ENCODE peak calls at places on chromosomes 6 and 20, in five cellular contexts. V is CD8-positive, alpha-beta T cell; H is Peyer's patch; Q is OCI-LY7; F is fibroblast of lung. E is an unnamed sample. For H3K36me3, the result is how much of the 10 kb centered on the place peaks cover.

GRCh38 chr6:158033751-158034702 is 52.4 kb downstream of the SYNJ2 start:
- DNase-seq in V (no peak), F (no peak), Q (no peak), H (no peak), E (no peak)

GRCh38 chr20:43849496-43850197 is 65.0 kb upstream of the TOX2 start:
- DNase-seq in V (no peak), H (no peak), Q (no peak), F (peak), E (no peak)

GRCh38 chr20:12315652-12316051 is 398.0 kb downstream of the BTBD3 start:
- DNase-seq in F (no peak), Q (no peak), H (no peak), V (no peak), E (no peak)

GRCh38 chr6:105620878-105621277 is 218.0 kb upstream of the PREP start:
- DNase-seq in H (no peak), F (no peak), Q (no peak), V (no peak), E (no peak)

GRCh38 chr20:49821850-49822249 is 9.2 kb downstream of the SLC9A8 start:
- DNase-seq in F (peak), H (no peak), Q (peak), V (no peak), E (no peak)

GRCh38 chr6:152096863-152097496 is 289.5 kb downstream of the ESR1 start:
- DNase-seq in V (no peak), H (no peak), Q (no peak), F (peak), E (no peak)

GRCh38 chr6:53579338-53579737 is 34.4 kb upstream of the GCLC start:
- DNase-seq in H (no peak), Q (no peak), V (no peak), F (no peak), E (no peak)

GRCh38 chr20:5570031-5570430 is 180.2 kb upstream of the SHLD1 start:
- DNase-seq in V (no peak), Q (no peak), F (no peak), H (no peak), E (no peak)

GRCh38 chr6:143100429-143100828 is 39.7 kb downstream of the AIG1 start:
- DNase-seq in H (no peak), V (no peak), F (no peak), Q (no peak), E (no peak)

GRCh38 chr6:143099647-143100046 is 39.0 kb downstream of the AIG1 start:
- DNase-seq in Q (no peak), F (no peak), V (no peak), H (no peak), E (no peak)

GRCh38 chr6:143098054-143098673 is 37.5 kb downstream of the AIG1 start:
- DNase-seq in Q (peak), H (no peak), F (no peak), V (no peak), E (peak)

GRCh38 chr6:143096403-143096802 is 35.7 kb downstream of the AIG1 start:
- DNase-seq in Q (no peak), H (no peak), F (no peak), V (no peak), E (no peak)

DNA sequence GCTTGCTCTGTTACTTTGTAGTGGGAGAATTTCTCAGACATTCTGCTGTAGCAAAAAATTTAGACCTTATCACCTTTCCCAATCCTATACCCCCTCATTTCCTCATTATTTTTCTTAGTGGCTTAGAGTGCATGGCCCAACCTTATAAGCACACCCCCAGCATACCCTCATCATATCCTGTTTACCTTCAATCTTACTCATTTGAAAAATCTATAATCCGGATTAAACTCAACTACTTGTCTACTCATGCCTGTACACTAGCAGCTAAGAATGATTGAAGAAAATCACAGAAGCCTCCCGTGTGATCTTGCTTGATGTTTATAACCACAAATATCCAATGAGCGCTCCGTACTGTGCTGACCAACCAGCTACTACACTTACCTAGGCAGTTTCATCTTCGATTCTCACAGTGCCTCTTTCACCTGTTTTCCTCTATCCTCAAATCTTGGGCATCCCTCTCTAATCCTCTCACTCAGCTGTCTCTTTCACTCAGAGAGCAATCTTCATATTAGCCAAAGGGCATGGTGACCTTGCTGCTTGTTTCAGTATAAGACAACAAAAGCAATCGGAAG is 36.6 kb downstream of the AIG1 start:
- DNase-seq in F (no peak), Q (no peak), H (no peak), V (no peak), E (no peak)
- TF ChIP-seq CTCF in F (no peak), Q (no peak), H (no peak), V (no peak), E (no peak)

GRCh38 chr6:43520097-43520496 is 3.2 kb downstream of the POLR1C start:
- DNase-seq in Q (no peak), F (no peak), H (no peak), V (no peak), E (no peak)
- H3K36me3 ChIP-seq in Q (half or more), F (under half), H (under half), V (half or more), E (under half)

DNA sequence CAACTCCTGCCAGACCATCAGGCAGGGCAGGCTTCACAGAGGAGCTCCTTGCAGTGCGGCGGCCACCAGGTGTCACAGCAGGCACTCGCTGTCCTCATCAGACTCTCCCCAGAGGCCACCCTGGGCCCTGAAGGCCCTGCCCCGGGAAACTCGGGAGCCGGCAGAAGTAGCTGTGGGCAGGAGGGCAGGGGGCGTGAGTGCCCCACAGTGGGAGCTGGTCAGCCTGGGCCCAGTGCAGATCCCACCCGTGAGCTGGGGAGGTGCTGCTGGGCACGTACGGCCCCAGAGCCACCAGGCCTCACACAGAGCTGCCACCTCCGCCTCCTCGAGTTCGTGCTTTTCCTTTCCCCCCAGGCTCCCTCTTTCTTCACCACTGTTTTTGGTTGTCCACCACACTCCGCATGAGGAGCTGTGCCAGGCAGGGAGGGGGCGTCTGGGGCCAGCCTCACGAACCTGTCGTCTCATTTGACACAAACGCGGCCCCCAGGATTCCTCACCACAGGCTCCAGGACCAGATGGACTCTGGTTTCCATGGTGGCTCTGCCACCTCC is 33.8 kb downstream of the FRMD1 start:
- DNase-seq in Q (no peak), F (no peak), H (no peak), V (no peak), E (no peak)
- TF ChIP-seq CTCF in Q (no peak), F (no peak), H (no peak), V (no peak), E (no peak)

GRCh38 chr20:62334881-62335280 is 32.1 kb downstream of the ADRM1 start:
- DNase-seq in H (no peak), Q (no peak), V (no peak), F (no peak), E (no peak)

GRCh38 chr20:62332421-62332820 is 29.6 kb downstream of the ADRM1 start:
- DNase-seq in H (no peak), F (no peak), Q (no peak), V (no peak), E (no peak)

GRCh38 chr20:62335532-62335931 is 31.6 kb downstream of the LAMA5 start:
- DNase-seq in F (no peak), H (no peak), Q (no peak), V (no peak), E (no peak)

GRCh38 chr20:62332989-62333819 is 30.4 kb downstream of the ADRM1 start:
- DNase-seq in F (no peak), H (no peak), V (no peak), Q (no peak), E (no peak)

DNA sequence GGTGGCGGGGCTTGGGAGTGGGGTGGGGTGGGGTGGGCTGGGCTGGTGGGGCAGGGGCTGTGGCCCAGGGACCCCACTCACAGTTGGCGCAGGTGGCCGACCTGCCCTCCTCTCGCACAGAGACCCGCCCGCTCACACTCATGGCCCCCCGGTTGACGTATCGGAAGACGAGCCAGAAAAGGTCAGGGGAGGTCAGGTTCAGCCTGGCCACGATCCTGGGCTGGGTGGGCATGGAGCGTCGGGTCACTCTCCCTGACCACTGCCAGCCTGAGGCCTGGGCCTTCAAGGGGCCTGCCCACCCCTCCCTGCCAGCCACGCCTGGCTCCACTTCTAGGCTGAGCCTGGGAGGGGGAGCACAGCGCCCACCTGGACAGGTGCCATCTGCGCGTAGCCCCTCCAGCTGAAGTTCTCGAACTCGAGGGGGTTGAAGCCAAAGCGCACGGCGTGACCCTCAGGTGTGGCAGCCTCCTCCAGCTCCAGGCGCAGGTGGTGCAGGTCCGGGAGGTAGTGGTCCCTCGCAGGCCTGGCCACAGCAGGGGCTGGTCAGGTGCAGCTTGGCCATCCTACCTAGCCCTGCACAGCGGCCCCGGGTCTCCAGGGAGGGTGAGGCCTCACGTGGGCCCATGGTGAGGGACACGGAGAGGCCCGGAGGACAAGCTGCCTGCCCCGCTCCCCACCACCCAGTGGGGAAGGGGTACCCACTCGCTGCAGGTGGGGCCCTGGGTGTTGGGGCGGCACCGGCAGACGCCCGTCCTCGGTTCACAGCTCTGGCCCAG is 31.2 kb downstream of the ADRM1 start:
- DNase-seq in H (no peak), F (no peak), Q (no peak), V (no peak), E (no peak)
- H3K36me3 ChIP-seq in H (under half), F (under half), Q (under half), V (under half), E (under half)

GRCh38 chr6:70956191-70956450 is 739 bp downstream of the B3GAT2 start:
- DNase-seq in V (no peak), Q (no peak), F (no peak), H (no peak), E (no peak)
- TF ChIP-seq CTCF in V (peak), Q (no peak), F (no peak), H (no peak), E (no peak)

E was measured in GM06990.